ENCODE peak calls at places on chromosomes 7 and 10, in four cellular contexts. G, R, J and V are unnamed samples.

GRCh38 chr10:34580643-34581042 is 234.5 kb downstream of the PARD3 start:
- DNase-seq in G (no peak), R (no peak), J (peak), V (no peak)

GRCh38 chr7:127702938-127703337 is 50.9 kb downstream of the SND1 start:
- DNase-seq in G (no peak), R (no peak), J (no peak), V (no peak)

GRCh38 chr10:31769564-31769963 is 159.1 kb downstream of the ARHGAP12 start:
- DNase-seq in G (no peak), R (no peak), J (no peak), V (no peak)

GRCh38 chr7:47417122-47417480 is 164.8 kb downstream of the TNS3 start:
- DNase-seq in G (no peak), R (no peak), J (no peak), V (no peak)

GRCh38 chr7:84042110-84042539 is 152.5 kb downstream of the SEMA3A start:
- DNase-seq in G (no peak), R (no peak), J (peak), V (no peak)

GRCh38 chr7:44534087-44534486 is 7.0 kb downstream of the NPC1L1 start:
- DNase-seq in G (no peak), R (no peak), J (no peak), V (no peak)

GRCh38 chr7:43694399-43694748 is 34.9 kb downstream of the COA1 start:
- DNase-seq in G (no peak), R (no peak), J (peak), V (no peak)

GRCh38 chr7:33624172-33624571 is 281.2 kb upstream of the BMPER start:
- DNase-seq in G (no peak), R (no peak), J (no peak), V (no peak)

GRCh38 chr10:5125315-5126044 is 31.3 kb downstream of the AKR1C3 start:
- DNase-seq in G (no peak), R (no peak), J (no peak), V (no peak)

GRCh38 chr7:158676171-158676840 is 28.3 kb downstream of the NCAPG2 start:
- DNase-seq in G (no peak), R (no peak), J (no peak), V (no peak)

GRCh38 chr10:97572214-97572989 is at the start of gene ANKRD2:
- DNase-seq in G (peak), R (peak), J (peak), V (peak)

GRCh38 chr7:128932862-128933821 is 4.6 kb upstream of the IRF5 start:
- DNase-seq in G (no peak), R (peak), J (no peak), V (no peak)

GRCh38 chr10:79203833-79204232 is 135.1 kb downstream of the ZMIZ1 start:
- DNase-seq in G (no peak), R (no peak), J (no peak), V (no peak)

GRCh38 chr10:22246680-22247391 is 29.0 kb upstream of the EBLN1 start:
- DNase-seq in G (no peak), R (no peak), J (peak), V (no peak)

GRCh38 chr7:93228302-93228701 is 2.0 kb upstream of the HEPACAM2 start:
- DNase-seq in G (no peak), R (peak), J (peak), V (no peak)

GRCh38 chr7:282621-283020 is 7.3 kb upstream of the FOXL3 start:
- DNase-seq in G (no peak), R (no peak), J (no peak), V (no peak)

GRCh38 chr7:108313086-108313485 is 143.2 kb downstream of the NRCAM start:
- DNase-seq in G (no peak), R (no peak), J (no peak), V (no peak)
- H3K27ac ChIP-seq in G (no peak), R (no peak), J (no peak), V (no peak)

DNA sequence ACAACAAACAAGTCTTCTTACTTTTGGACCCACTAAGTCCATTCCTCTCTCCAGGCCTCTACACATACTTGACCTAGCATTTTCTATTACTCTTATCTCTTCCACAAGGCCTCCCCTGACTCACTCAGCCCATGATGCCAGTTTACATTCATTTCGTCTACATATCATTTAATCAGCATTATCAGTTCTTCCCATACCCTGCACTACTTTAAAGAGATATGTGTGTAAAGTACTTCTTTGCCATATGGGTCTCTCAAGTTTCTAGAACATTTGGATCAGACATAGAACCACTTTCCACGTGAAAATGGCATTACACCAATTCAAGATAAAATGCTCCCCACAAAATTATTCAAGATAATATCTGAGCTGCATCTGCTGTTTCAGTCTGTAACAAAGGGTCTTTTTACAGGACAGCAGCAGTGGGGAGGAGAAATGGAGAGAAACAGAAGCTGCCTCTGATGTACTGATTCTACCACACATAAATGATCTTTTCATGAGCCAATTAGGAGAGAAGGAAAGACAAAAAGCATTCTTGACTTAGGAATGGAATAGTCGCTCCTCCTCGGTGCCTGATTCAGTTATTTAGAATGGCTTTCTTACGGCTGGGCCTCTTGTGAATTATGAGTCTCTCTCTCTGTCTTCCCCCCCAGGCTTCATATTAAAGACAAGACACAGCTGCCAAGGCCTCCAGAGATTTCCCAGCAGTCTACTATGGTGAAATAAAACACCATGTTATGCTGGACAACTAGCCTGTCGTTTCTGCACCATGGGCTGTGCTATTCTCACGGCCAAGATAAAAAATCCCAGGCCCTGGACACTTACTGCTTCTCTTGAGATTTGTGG is 46.9 kb upstream of the SEPTIN7 start:
- DNase-seq in G (peak), R (no peak), J (no peak), V (no peak)
- H3K27ac ChIP-seq in G (no peak), R (no peak), J (no peak), V (no peak)

GRCh38 chr10:96285331-96285752 is 14.0 kb upstream of the BLNK start:
- DNase-seq in G (no peak), R (no peak), J (no peak), V (peak)

GRCh38 chr10:96289218-96289910 is 14.9 kb upstream of the DNTT start:
- DNase-seq in G (no peak), R (no peak), J (no peak), V (no peak)

GRCh38 chr10:96290368-96291133 is 13.7 kb upstream of the DNTT start:
- DNase-seq in G (no peak), R (no peak), J (no peak), V (no peak)

GRCh38 chr10:96288151-96288621 is 16.0 kb upstream of the DNTT start:
- DNase-seq in G (no peak), R (no peak), J (no peak), V (no peak)

GRCh38 chr10:96287392-96288105 is 16.2 kb upstream of the BLNK start:
- DNase-seq in G (peak), R (no peak), J (peak), V (no peak)
- H3K27ac ChIP-seq in G (peak), R (no peak), J (no peak), V (no peak)

DNA sequence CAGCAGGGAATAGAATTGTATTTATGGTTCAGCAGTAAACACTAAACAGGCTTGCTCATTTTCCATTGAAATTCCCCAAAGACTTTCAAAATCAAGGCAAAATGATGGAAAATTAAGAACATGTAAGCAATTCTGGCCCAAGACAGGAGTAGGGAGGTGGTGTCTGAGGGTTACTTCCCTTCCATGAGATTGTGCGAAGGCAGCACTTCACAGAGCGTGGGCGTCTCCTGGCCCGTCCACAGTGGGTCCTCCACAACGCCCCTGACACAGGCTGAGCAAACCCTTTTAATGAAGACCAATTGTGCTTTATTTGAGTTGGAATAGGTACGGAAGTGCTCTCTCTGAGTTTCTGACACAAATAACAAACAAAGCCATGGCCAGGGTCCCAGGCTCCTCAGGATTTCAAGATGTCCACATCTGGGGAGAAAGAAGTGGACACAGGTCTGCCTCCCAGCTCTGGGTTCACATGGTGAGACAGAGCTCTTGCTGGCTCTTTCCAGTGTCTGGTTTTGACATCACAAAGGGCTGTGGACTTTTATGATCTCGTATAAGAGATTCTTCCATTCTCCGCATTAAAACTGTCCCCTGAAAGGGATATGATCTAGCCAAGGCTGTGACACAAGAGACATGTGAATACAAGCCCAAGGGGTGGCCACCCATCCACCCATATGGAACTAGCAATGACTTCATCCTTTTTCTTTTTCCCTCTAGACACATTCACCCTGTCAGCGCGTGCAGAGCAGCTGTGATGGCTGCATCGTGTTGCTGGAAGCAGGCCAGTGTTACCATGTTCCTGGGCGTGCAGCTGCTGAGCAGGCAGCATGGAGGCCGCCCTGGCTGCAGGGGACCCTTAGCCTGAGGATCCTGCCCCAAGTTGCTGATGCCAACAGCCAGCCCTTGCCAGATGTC is 145.7 kb downstream of the ADAM12 start:
- DNase-seq in G (peak), R (no peak), J (no peak), V (no peak)
- H3K27ac ChIP-seq in G (no peak), R (no peak), J (no peak), V (no peak)

DNA sequence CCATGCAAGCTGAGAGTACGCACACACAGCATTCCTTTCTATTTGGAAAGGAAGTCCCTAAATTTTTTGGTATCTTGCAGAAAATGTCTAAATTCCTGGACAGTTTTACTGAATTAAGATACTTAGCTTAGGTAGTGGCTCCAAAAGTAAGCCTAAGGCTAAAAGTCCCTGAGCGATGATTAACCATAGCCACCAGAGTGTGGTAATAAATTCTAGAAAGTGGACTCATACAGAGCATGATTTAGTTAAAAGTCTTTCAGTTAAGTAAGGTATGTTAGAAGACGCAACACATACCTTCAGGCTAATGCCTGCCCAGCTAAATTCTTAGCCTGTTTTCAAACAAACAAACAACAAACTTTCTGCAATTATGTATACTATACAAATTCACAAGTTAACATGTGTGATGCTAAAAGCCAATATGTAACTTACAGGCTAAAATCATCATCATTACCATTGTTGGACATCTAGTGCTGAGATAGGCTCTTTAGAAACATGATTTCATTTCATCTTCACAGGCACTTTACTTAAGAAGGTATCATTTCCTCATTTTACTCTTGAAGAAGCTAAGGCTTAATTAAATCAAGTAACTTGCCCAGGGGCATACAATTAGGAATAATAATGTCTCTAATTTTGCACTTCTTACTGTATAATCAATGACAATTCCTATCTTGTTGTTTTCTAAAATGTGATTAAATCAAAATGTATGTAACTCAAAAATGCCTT is 261.4 kb upstream of the YAE1 start:
- DNase-seq in G (no peak), R (no peak), J (no peak), V (no peak)
- H3K27ac ChIP-seq in G (no peak), R (no peak), J (no peak), V (no peak)

DNA sequence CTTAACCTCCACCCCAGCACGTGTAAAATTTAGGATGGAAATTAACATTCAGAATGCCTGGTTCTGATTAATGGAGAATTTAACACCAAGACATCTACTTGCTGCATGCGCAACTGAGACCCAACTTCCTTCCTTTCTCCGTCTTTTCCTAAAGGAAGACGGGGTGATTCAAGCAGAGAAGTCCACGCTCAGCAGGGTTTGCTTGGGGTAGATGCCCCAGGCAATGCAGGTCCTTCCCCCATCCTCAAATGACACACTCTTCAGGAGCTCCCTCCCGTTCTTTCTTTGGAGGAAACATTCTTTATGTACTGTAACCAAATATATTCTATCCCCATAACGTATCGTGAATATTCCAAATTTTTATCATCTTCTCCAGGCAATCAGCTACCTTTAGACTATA is 47.0 kb downstream of the FAM171A1 start:
- DNase-seq in G (no peak), R (no peak), J (no peak), V (no peak)
- H3K27ac ChIP-seq in G (no peak), R (no peak), J (no peak), V (no peak)